ENCODE peak calls at places on chromosomes 6 and 20, in five cellular contexts. B is choroid plexus epithelial cell, W is heart right ventricle, A is right atrium auricular region, X is colonic mucosa. Z is an unnamed sample.
A peak's percentile ranks its signal among the peaks of the same experiment; 100 is the strongest.

GRCh38 chr20:44637042-44637441 is 14.5 kb downstream of the ADA start:
- DNase-seq in B (no peak), W (no peak), A (no peak), X (no peak), Z (no peak)

GRCh38 chr20:9359561-9360308 is 154.7 kb upstream of the LAMP5 start:
- DNase-seq in B (peak; percentile 89), W (peak; percentile 24), A (no peak), X (peak; percentile 67), Z (no peak)

GRCh38 chr20:37319120-37319717 is 26.7 kb upstream of the SRC start:
- DNase-seq in B (peak; percentile 60), W (no peak), A (no peak), X (no peak), Z (no peak)

GRCh38 chr20:6122873-6123649 is at the start of gene FERMT1:
- DNase-seq in B (peak; percentile 54), W (peak; percentile 63), A (no peak), X (peak; percentile 89), Z (peak; percentile 85)

GRCh38 chr20:30921286-30922071 is 336.0 kb upstream of the DEFB115 start:
- DNase-seq in B (no peak), W (no peak), A (no peak), X (no peak), Z (no peak)

GRCh38 chr6:7974932-7975763 is 64.6 kb upstream of the TXNDC5 start:
- DNase-seq in B (peak; percentile 90), W (peak; percentile 75), A (peak; percentile 95), X (peak; percentile 82), Z (no peak)

GRCh38 chr20:62922451-62922921 is 3.8 kb downstream of the DIDO1 start:
- DNase-seq in B (no peak), W (no peak), A (no peak), X (no peak), Z (no peak)

GRCh38 chr6:34346175-34347119 is 46.0 kb downstream of the NUDT3 start:
- DNase-seq in B (no peak), W (no peak), A (no peak), X (no peak), Z (no peak)

GRCh38 chr20:24109537-24109936 is 121.0 kb upstream of the GGTLC1 start:
- DNase-seq in B (no peak), W (no peak), A (no peak), X (no peak), Z (no peak)

GRCh38 chr6:12602951-12603710 is 113.4 kb upstream of the PHACTR1 start:
- DNase-seq in B (peak; percentile 84), W (no peak), A (no peak), X (no peak), Z (no peak)

GRCh38 chr20:16098890-16099639 is 474.2 kb downstream of the KIF16B start:
- DNase-seq in B (peak; percentile 9), W (no peak), A (no peak), X (no peak), Z (no peak)

GRCh38 chr6:3363296-3364025 is 93.4 kb downstream of the SLC22A23 start:
- DNase-seq in B (no peak), W (no peak), A (no peak), X (peak; percentile 91), Z (no peak)

GRCh38 chr6:140078552-140079126 is 704.2 kb upstream of the CITED2 start:
- DNase-seq in B (peak; percentile 93), W (no peak), A (no peak), X (no peak), Z (no peak)

GRCh38 chr20:1331801-1332453 is 3.0 kb upstream of the SDCBP2 start:
- DNase-seq in B (no peak), W (no peak), A (peak; percentile 47), X (peak; percentile 16), Z (peak; percentile 65)

GRCh38 chr6:20266851-20267608 is 54.8 kb upstream of the MBOAT1 start:
- DNase-seq in B (no peak), W (no peak), A (no peak), X (no peak), Z (no peak)

GRCh38 chr20:61437280-61438206 is 185.5 kb downstream of the CDH4 start:
- DNase-seq in B (peak; percentile 80), W (no peak), A (peak; percentile 65), X (no peak), Z (no peak)

GRCh38 chr6:149967591-149967990 is 3.8 kb downstream of the ULBP1 start:
- DNase-seq in B (no peak), W (no peak), A (peak; percentile 11), X (no peak), Z (no peak)

GRCh38 chr6:125793863-125794262 is 3.1 kb downstream of the NCOA7 start:
- DNase-seq in B (no peak), W (no peak), A (no peak), X (no peak), Z (no peak)

DNA sequence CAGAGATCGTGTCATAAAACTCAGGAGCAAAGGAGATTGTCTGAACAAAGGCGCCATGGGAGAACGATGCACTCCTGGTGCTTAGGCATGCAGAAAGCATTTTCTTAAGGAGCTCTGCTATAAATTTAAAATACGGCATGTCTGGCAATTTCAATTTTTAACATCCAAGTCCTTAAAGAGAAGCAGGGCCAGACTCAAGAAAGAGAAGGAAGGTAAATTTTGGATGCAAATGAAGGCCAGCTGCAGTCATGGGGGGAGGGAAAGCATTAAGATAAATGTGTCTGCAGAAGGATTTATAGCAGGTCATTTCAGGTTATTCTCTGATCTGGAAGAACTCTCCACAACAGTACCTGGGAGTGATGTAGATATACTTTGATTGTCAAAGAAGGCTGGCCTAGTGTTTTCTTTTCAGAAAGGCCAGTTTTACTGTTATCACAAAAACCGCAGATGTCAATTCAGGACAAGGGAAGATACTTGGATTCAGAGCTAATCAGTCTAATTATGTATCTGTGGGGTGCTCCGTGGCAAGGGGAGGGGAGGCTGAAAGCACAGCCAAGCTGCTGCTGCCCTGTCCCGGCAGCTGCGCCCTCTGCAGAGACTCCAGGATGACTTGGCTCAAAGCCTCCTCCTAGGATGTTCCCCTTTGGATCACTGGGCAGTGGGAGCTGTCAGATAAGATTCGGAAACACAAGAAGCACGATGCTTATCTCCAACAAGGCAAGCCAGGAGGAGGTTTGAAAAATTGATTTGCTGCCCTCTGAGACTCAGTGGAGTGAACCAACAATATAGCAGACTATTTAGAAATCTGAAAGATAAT is 776.7 kb downstream of the C6orf118 start:
- DNase-seq in B (no peak), W (no peak), A (no peak), X (no peak), Z (no peak)
- TF ChIP-seq CTCF in B (no peak), W (no peak), A (no peak), X (no peak), Z (no peak)

GRCh38 chr20:2385496-2385895 is 4.8 kb downstream of the TGM6 start:
- DNase-seq in B (no peak), W (no peak), A (no peak), X (no peak), Z (no peak)

GRCh38 chr20:2387180-2387577 is 6.5 kb downstream of the TGM6 start:
- DNase-seq in B (peak; percentile 50), W (no peak), A (no peak), X (peak; percentile 43), Z (no peak)

GRCh38 chr20:2385026-2385425 is 4.3 kb downstream of the TGM6 start:
- DNase-seq in B (no peak), W (no peak), A (no peak), X (no peak), Z (no peak)

GRCh38 chr20:2386516-2387179 is 5.9 kb downstream of the TGM6 start:
- DNase-seq in B (peak; percentile 25), W (no peak), A (no peak), X (no peak), Z (no peak)

GRCh38 chr20:2387580-2387979 is 6.9 kb downstream of the TGM6 start:
- DNase-seq in B (no peak), W (no peak), A (no peak), X (no peak), Z (no peak)
- TF ChIP-seq CTCF in B (no peak), W (no peak), A (no peak), X (no peak), Z (no peak)

GRCh38 chr6:163753430-163753829 is 338.9 kb downstream of the QKI start:
- DNase-seq in B (no peak), W (no peak), A (no peak), X (no peak), Z (no peak)
- TF ChIP-seq CTCF in B (no peak), W (no peak), A (no peak), X (no peak), Z (no peak)

DNA sequence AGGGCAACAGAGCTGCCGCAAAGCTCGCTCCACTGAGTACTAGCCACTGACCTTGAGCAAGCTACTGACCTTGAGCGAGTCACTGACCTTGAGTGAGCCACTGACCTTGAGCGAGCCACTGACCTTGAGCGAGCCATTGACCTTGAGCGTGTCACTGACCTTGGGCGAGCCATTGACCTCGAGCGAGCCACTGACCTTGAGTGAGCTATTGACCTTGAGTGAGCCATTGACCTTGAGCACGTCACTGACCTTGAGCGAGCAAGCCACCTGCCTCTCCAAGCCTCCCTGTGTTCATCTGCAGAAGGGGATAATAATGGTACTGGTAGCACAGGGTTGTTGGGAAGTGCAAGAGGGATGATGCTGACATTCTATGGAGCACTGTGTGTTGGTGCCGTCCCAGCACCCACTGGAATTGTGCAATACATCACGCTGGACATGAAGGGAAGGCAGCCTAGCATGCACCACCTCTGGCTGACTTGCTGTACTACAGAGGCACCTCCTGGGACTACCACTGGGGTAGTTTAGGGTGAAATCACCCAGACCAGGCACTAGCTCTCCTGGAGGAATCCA is 60.2 kb downstream of the CTCFL start:
- DNase-seq in B (peak; percentile 55), W (no peak), A (no peak), X (no peak), Z (no peak)
- TF ChIP-seq CTCF in B (peak; percentile 40), W (no peak), A (no peak), X (no peak), Z (no peak)

GRCh38 chr6:113565306-113565705 is 291.8 kb upstream of the MARCKS start:
- DNase-seq in B (no peak), W (no peak), A (no peak), X (no peak), Z (no peak)

GRCh38 chr6:113574147-113574546 is 283.0 kb upstream of the MARCKS start:
- DNase-seq in B (no peak), W (no peak), A (no peak), X (no peak), Z (no peak)

GRCh38 chr6:113570176-113570575 is 287.0 kb upstream of the MARCKS start:
- DNase-seq in B (no peak), W (no peak), A (no peak), X (no peak), Z (no peak)

GRCh38 chr6:113576310-113576709 is 280.8 kb upstream of the MARCKS start:
- DNase-seq in B (no peak), W (no peak), A (no peak), X (no peak), Z (no peak)

GRCh38 chr6:113570651-113571050 is 286.5 kb upstream of the MARCKS start:
- DNase-seq in B (peak; percentile 36), W (no peak), A (no peak), X (no peak), Z (no peak)
- TF ChIP-seq CTCF in B (peak; percentile 43), W (no peak), A (no peak), X (no peak), Z (peak; percentile 42)

GRCh38 chr20:17969884-17970409 is 1.1 kb downstream of the MGME1 start:
- DNase-seq in B (peak; percentile 77), W (no peak), A (no peak), X (peak; percentile 60), Z (no peak)

GRCh38 chr20:17969276-17969883 is 562 bp downstream of the MGME1 start:
- DNase-seq in B (peak; percentile 35), W (no peak), A (no peak), X (peak; percentile 63), Z (no peak)

GRCh38 chr20:17967595-17968365 is 814 bp downstream of the SNX5 start:
- DNase-seq in B (peak; percentile 77), W (no peak), A (no peak), X (peak; percentile 49), Z (no peak)

GRCh38 chr20:17966432-17967312 is 1.9 kb downstream of the SNX5 start:
- DNase-seq in B (peak; percentile 73), W (no peak), A (no peak), X (no peak), Z (no peak)

GRCh38 chr20:17968366-17969275 is at the start of the genes MGME1 and SNX5:
- DNase-seq in B (peak; percentile 100), W (peak; percentile 100), A (peak; percentile 99), X (peak; percentile 99), Z (peak; percentile 99)
- TF ChIP-seq CTCF in B (no peak), W (no peak), A (no peak), X (no peak), Z (no peak)

Z was measured in osteocyte.